ENCODE peak calls at places on chromosome 12, in nine cellular contexts. H is transverse colon, O is fibroblast of pulmonary artery, K is ascending aorta, S is upper lobe of right lung, V is PC-3, X is HCT116, U is neural progenitor cell, I is lower lobe of right lung. E is an unnamed sample.

GRCh38 chr12:54431911-54432814 is 13.1 kb upstream of the ITGA5 start:
- DNase-seq in H (peak), O (peak), K (peak), S (no peak), V (peak), X (no peak), U (peak), I (no peak), E (no peak)

GRCh38 chr12:62660763-62661162 is 194.1 kb downstream of the MON2 start:
- DNase-seq in H (no peak), O (peak), K (no peak), S (no peak), V (peak), X (no peak), U (no peak), I (no peak), E (peak)

GRCh38 chr12:54249489-54249888 is 30.4 kb downstream of the CBX5 start:
- DNase-seq in H (no peak), O (no peak), K (no peak), S (no peak), V (no peak), X (no peak), U (no peak), I (no peak), E (no peak)

GRCh38 chr12:104456950-104457745 is 400 bp downstream of the CHST11 start:
- DNase-seq in H (peak), O (peak), K (no peak), S (peak), V (peak), X (no peak), U (peak), I (peak), E (peak)

GRCh38 chr12:67269632-67270578 is 747 bp downstream of the CAND1 start:
- DNase-seq in H (peak), O (no peak), K (no peak), S (peak), V (peak), X (no peak), U (peak), I (peak), E (peak)

GRCh38 chr12:50924439-50925341 is 27.7 kb upstream of the HIGD1C start:
- DNase-seq in H (peak), O (peak), K (peak), S (peak), V (peak), X (peak), U (peak), I (peak), E (peak)

GRCh38 chr12:4487024-4487423 is 41.4 kb upstream of the FGF6 start:
- DNase-seq in H (no peak), O (no peak), K (no peak), S (no peak), V (no peak), X (no peak), U (no peak), I (no peak), E (no peak)

GRCh38 chr12:52082026-52082667 is 2.6 kb downstream of the SMIM41 start:
- DNase-seq in H (no peak), O (peak), K (no peak), S (peak), V (no peak), X (no peak), U (peak), I (no peak), E (no peak)

GRCh38 chr12:593396-593976 is 69.8 kb downstream of the NINJ2 start:
- DNase-seq in H (no peak), O (no peak), K (no peak), S (no peak), V (no peak), X (no peak), U (no peak), I (no peak), E (no peak)

GRCh38 chr12:95130096-95130495 is 56.7 kb upstream of the NR2C1 start:
- DNase-seq in H (no peak), O (no peak), K (no peak), S (no peak), V (no peak), X (no peak), U (no peak), I (no peak), E (peak)

GRCh38 chr12:45468751-45469615 is 253.1 kb downstream of the ANO6 start:
- DNase-seq in H (no peak), O (no peak), K (no peak), S (no peak), V (no peak), X (no peak), U (no peak), I (no peak), E (no peak)

GRCh38 chr12:13686243-13686642 is 295.2 kb downstream of the GRIN2B start:
- DNase-seq in H (no peak), O (no peak), K (no peak), S (no peak), V (no peak), X (no peak), U (no peak), I (no peak), E (no peak)

GRCh38 chr12:93547778-93548177 is 24.7 kb upstream of the SOCS2 start:
- DNase-seq in H (no peak), O (no peak), K (no peak), S (no peak), V (no peak), X (no peak), U (no peak), I (no peak), E (no peak)

GRCh38 chr12:103841690-103842584 is 903 bp upstream of the NT5DC3 start:
- DNase-seq in H (no peak), O (no peak), K (no peak), S (peak), V (peak), X (peak), U (no peak), I (peak), E (peak)

DNA sequence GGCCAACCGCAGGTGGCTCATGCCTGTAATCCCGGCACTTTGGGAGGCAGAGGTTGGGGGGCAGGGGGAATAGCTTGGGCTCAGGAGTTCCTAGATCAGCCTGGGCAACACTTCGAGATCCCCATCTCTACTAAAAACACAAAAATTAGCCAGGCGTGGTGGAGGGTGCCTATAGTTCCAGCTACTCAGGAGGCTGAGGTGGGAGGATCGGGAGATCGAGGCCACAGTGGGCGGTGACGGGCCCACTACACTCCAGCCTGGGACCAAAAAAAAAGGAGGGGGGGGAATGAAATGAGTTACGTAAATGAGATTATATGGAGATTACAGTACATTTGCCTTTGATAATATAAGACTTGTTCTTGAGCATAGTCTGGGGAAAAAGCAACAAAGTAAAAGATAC is 1.1 kb downstream of the RPAP3 start:
- DNase-seq in H (no peak), O (no peak), K (no peak), S (no peak), V (no peak), X (no peak), U (no peak), I (no peak), E (no peak)
- H3K4me3 ChIP-seq in H (no peak), O (peak), K (peak), S (peak), V (peak), X (peak), U (peak), I (peak), E (peak)

GRCh38 chr12:80598004-80598606 is 109.3 kb upstream of the MYF6 start:
- DNase-seq in H (no peak), O (peak), K (no peak), S (no peak), V (peak), X (peak), U (peak), I (no peak), E (peak)
- TF ChIP-seq CTCF in H (no peak), O (peak), K (peak), S (peak), V (peak), X (peak), U (peak), I (peak), E (peak)

GRCh38 chr12:105852958-105853357 is 285.8 kb downstream of the NUAK1 start:
- DNase-seq in H (no peak), O (peak), K (no peak), S (no peak), V (no peak), X (no peak), U (no peak), I (no peak), E (no peak)
- H3K4me3 ChIP-seq in H (no peak), O (no peak), K (peak), S (no peak), V (no peak), X (no peak), U (no peak), I (no peak), E (no peak)

GRCh38 chr12:121839106-121839992 is 19.3 kb downstream of the HPD start:
- DNase-seq in H (peak), O (peak), K (peak), S (peak), V (peak), X (peak), U (peak), I (peak), E (peak)
- TF ChIP-seq CTCF in H (peak), O (peak), K (peak), S (peak), V (no peak), X (no peak), U (peak), I (peak), E (peak)

DNA sequence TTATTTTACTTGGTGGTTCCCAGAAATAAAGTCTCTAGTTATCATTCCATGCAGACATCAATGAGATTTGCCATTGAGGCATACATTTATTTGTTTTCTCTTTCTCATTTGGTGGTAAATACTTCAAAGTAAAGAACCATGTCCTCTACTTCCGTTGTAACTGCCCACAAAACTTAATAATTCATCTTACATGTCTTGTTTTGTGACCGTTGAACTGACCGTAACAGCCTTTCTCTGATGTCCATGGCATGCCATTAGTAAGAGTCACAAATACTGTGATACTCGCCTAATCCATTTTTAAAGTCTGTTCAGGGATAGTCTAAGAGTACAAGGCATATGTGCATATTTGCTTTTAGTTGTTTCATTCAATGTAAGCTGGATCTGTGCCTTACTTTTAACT is 145.3 kb downstream of the ETV6 start:
- DNase-seq in H (no peak), O (no peak), K (no peak), S (no peak), V (no peak), X (no peak), U (no peak), I (no peak), E (no peak)
- H3K4me3 ChIP-seq in H (no peak), O (no peak), K (no peak), S (no peak), V (no peak), X (no peak), U (no peak), I (no peak), E (no peak)

GRCh38 chr12:59844775-59845174 is 248.9 kb downstream of the SLC16A7 start:
- DNase-seq in H (no peak), O (no peak), K (no peak), S (no peak), V (peak), X (no peak), U (no peak), I (no peak), E (no peak)

GRCh38 chr12:59847127-59847526 is 251.3 kb downstream of the SLC16A7 start:
- DNase-seq in H (no peak), O (no peak), K (no peak), S (no peak), V (peak), X (no peak), U (no peak), I (no peak), E (no peak)

DNA sequence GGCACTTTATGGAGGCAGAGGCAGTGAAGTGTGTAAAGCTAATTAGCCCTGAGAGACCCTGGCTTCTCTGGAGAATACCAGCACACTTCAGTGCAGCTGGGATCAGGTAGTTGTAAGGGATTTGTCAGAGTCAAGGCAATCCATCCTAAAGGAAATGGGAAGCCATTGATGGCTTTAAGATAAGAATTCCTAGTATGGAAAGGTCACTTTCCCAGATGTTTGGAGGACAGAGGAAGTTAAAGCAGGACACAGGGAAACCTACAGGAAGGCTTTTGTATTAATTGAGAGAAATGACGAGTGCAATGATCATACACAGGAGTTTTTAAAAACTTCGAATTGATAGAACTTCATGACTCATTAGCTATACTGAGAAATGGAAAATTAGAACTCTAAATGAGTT is 254.4 kb downstream of the SLC16A7 start:
- DNase-seq in H (no peak), O (no peak), K (no peak), S (no peak), V (no peak), X (no peak), U (peak), I (no peak), E (no peak)
- TF ChIP-seq CTCF in H (no peak), O (no peak), K (no peak), S (no peak), V (no peak), X (no peak), U (no peak), I (no peak), E (no peak)